ENCODE peak calls at places on chromosomes 3 and 15, in eight cellular contexts. N, I, G, D, V, Z, K and R are unnamed samples.

GRCh38 chr15:78842519-78842918 is 30.2 kb upstream of the MORF4L1 start:
- ATAC-seq in N (no peak), I (no peak), G (no peak), D (no peak), V (no peak), Z (no peak), K (no peak), R (peak; percentile 53)

GRCh38 chr3:141419946-141420345 is 51.6 kb downstream of the ZBTB38 start:
- ATAC-seq in N (peak; percentile 48), I (no peak), G (no peak), D (no peak), V (no peak), Z (no peak), K (no peak), R (no peak)

GRCh38 chr3:186589115-186589514 is 18.6 kb downstream of the DNAJB11 start:
- ATAC-seq in N (no peak), I (no peak), G (peak; percentile 64), D (peak; percentile 42), V (no peak), Z (no peak), K (no peak), R (no peak)

GRCh38 chr3:123997543-123997942 is 5.6 kb upstream of the ROPN1 start:
- ATAC-seq in N (no peak), I (no peak), G (no peak), D (no peak), V (no peak), Z (no peak), K (peak; percentile 33), R (no peak)

GRCh38 chr3:10882851-10883250 is 66.8 kb downstream of the SLC6A11 start:
- ATAC-seq in N (no peak), I (no peak), G (no peak), D (no peak), V (no peak), Z (no peak), K (no peak), R (peak; percentile 28)

GRCh38 chr3:157151151-157151550 is 8.8 kb downstream of the CCNL1 start:
- ATAC-seq in N (no peak), I (no peak), G (no peak), D (no peak), V (no peak), Z (no peak), K (no peak), R (no peak)

GRCh38 chr3:160027541-160028195 is 39.0 kb downstream of the IL12A start:
- ATAC-seq in N (peak; percentile 29), I (no peak), G (peak; percentile 49), D (peak; percentile 39), V (no peak), Z (no peak), K (no peak), R (peak; percentile 54)

GRCh38 chr3:188165596-188165995 is 11.6 kb downstream of the LPP start:
- ATAC-seq in N (no peak), I (no peak), G (no peak), D (no peak), V (peak; percentile 41), Z (no peak), K (no peak), R (peak; percentile 65)

GRCh38 chr3:155192957-155193746 is 100.3 kb downstream of the STRIT1 start:
- ATAC-seq in N (no peak), I (no peak), G (no peak), D (no peak), V (no peak), Z (no peak), K (no peak), R (no peak)

GRCh38 chr3:120049881-120050539 is 44.2 kb downstream of the GSK3B start:
- ATAC-seq in N (no peak), I (no peak), G (no peak), D (no peak), V (no peak), Z (peak; percentile 33), K (no peak), R (no peak)

GRCh38 chr3:108208831-108209230 is 13.4 kb downstream of the IFT57 start:
- ATAC-seq in N (peak; percentile 27), I (no peak), G (no peak), D (no peak), V (no peak), Z (no peak), K (no peak), R (peak; percentile 85)

GRCh38 chr15:94745371-94745770 is 514.0 kb downstream of the MCTP2 start:
- ATAC-seq in N (peak; percentile 55), I (no peak), G (no peak), D (no peak), V (no peak), Z (no peak), K (no peak), R (no peak)

GRCh38 chr15:41609123-41609522 is 50.1 kb downstream of the TYRO3 start:
- ATAC-seq in N (no peak), I (no peak), G (no peak), D (no peak), V (no peak), Z (no peak), K (no peak), R (no peak)

GRCh38 chr3:143830063-143830462 is 18.2 kb downstream of the SLC9A9 start:
- ATAC-seq in N (no peak), I (no peak), G (no peak), D (no peak), V (no peak), Z (no peak), K (no peak), R (no peak)

GRCh38 chr3:107604057-107604802 is 81.5 kb downstream of the BBX start:
- ATAC-seq in N (peak; percentile 63), I (no peak), G (peak; percentile 61), D (no peak), V (no peak), Z (no peak), K (peak; percentile 68), R (no peak)

GRCh38 chr15:101372960-101373525 is 78.0 kb upstream of the SNRPA1 start:
- ATAC-seq in N (no peak), I (no peak), G (no peak), D (no peak), V (no peak), Z (no peak), K (no peak), R (no peak)

GRCh38 chr15:24678485-24678884 is 2.9 kb downstream of the NPAP1 start:
- ATAC-seq in N (no peak), I (no peak), G (no peak), D (peak; percentile 54), V (no peak), Z (no peak), K (no peak), R (no peak)